ENCODE peak calls at places on chromosomes 16 and 17, in six cellular contexts. H is NCI-H1048, X is uterus, C is NCI-H1930, N is AG08396, Q is heart right ventricle. Z is an unnamed sample.

GRCh38 chr16:67989322-67990017 is 9.2 kb upstream of the DPEP3 start:
- DNase-seq in H (no peak), X (no peak), C (no peak), N (no peak), Q (no peak), Z (no peak)

GRCh38 chr17:76370261-76370993 is 14.0 kb upstream of the SPHK1 start:
- DNase-seq in H (no peak), X (peak), C (no peak), N (peak), Q (peak), Z (no peak)

GRCh38 chr17:41799366-41799765 is 12.4 kb downstream of the P3H4 start:
- DNase-seq in H (no peak), X (no peak), C (no peak), N (no peak), Q (no peak), Z (no peak)

GRCh38 chr17:50169121-50169764 is 3.4 kb downstream of the SGCA start:
- DNase-seq in H (peak), X (peak), C (peak), N (peak), Q (peak), Z (peak)

GRCh38 chr17:11608396-11608795 is 10.1 kb downstream of the DNAH9 start:
- DNase-seq in H (no peak), X (peak), C (no peak), N (no peak), Q (peak), Z (no peak)

GRCh38 chr17:27283057-27283456 is 10.9 kb upstream of the WSB1 start:
- DNase-seq in H (no peak), X (no peak), C (no peak), N (no peak), Q (no peak), Z (no peak)

GRCh38 chr16:86737083-86737482 is 158.7 kb downstream of the FOXL1 start:
- DNase-seq in H (no peak), X (no peak), C (no peak), N (no peak), Q (no peak), Z (no peak)

GRCh38 chr16:79316004-79316458 is 284.5 kb downstream of the MAF start:
- DNase-seq in H (no peak), X (no peak), C (no peak), N (no peak), Q (no peak), Z (no peak)

GRCh38 chr16:27326738-27327585 is 13.2 kb downstream of the IL4R start:
- DNase-seq in H (no peak), X (peak), C (no peak), N (peak), Q (peak), Z (peak)

GRCh38 chr16:74742051-74742481 is 32.6 kb downstream of the FA2H start:
- DNase-seq in H (no peak), X (no peak), C (no peak), N (no peak), Q (no peak), Z (no peak)

GRCh38 chr16:19245326-19245925 is 40.1 kb upstream of the CLEC19A start:
- DNase-seq in H (no peak), X (no peak), C (peak), N (no peak), Q (no peak), Z (no peak)

GRCh38 chr17:31404028-31404949 is 12.8 kb downstream of the RAB11FIP4 start:
- DNase-seq in H (no peak), X (no peak), C (no peak), N (no peak), Q (no peak), Z (no peak)

GRCh38 chr17:28327031-28327607 is 8.1 kb downstream of the TMEM97 start:
- DNase-seq in H (no peak), X (no peak), C (no peak), N (no peak), Q (no peak), Z (no peak)

GRCh38 chr17:33127706-33128105 is 136.1 kb downstream of the SPACA3 start:
- DNase-seq in H (no peak), X (no peak), C (no peak), N (no peak), Q (no peak), Z (no peak)

GRCh38 chr17:74856113-74856512 is 3.6 kb downstream of the GRIN2C start:
- DNase-seq in H (no peak), X (no peak), C (no peak), N (no peak), Q (no peak), Z (no peak)

GRCh38 chr16:86509759-86510464 is 415 bp upstream of the FOXF1 start:
- DNase-seq in H (no peak), X (peak), C (no peak), N (peak), Q (peak), Z (no peak)

GRCh38 chr17:74875970-74876593 is 3.3 kb upstream of the FDXR start:
- DNase-seq in H (no peak), X (no peak), C (no peak), N (no peak), Q (no peak), Z (no peak)

GRCh38 chr16:75272097-75272548 is 20.7 kb upstream of the BCAR1 start:
- DNase-seq in H (no peak), X (no peak), C (no peak), N (no peak), Q (no peak), Z (no peak)

GRCh38 chr17:33964344-33964979 is 290.6 kb upstream of the CCL2 start:
- DNase-seq in H (no peak), X (no peak), C (peak), N (no peak), Q (no peak), Z (no peak)

GRCh38 chr16:89175280-89176146 is 4.0 kb downstream of the CDH15 start:
- DNase-seq in H (no peak), X (no peak), C (no peak), N (no peak), Q (no peak), Z (no peak)

GRCh38 chr17:4499431-4500187 is 928 bp downstream of the SPNS2 start:
- DNase-seq in H (no peak), X (no peak), C (no peak), N (no peak), Q (peak), Z (no peak)

GRCh38 chr17:74493381-74493833 is 27.0 kb downstream of the CD300A start:
- DNase-seq in H (no peak), X (peak), C (peak), N (peak), Q (peak), Z (peak)

GRCh38 chr17:57257911-57258885 is 1.9 kb downstream of the MSI2 start:
- DNase-seq in H (no peak), X (no peak), C (no peak), N (no peak), Q (no peak), Z (no peak)

GRCh38 chr16:23071202-23072083 is 77.8 kb downstream of the USP31 start:
- DNase-seq in H (no peak), X (no peak), C (no peak), N (peak), Q (peak), Z (no peak)

GRCh38 chr17:9875441-9875840 is 29.6 kb downstream of the RCVRN start:
- DNase-seq in H (no peak), X (peak), C (no peak), N (no peak), Q (no peak), Z (no peak)

GRCh38 chr17:82245144-82246039 is 16.6 kb downstream of the SLC16A3 start:
- DNase-seq in H (no peak), X (no peak), C (no peak), N (no peak), Q (no peak), Z (no peak)

GRCh38 chr17:77247048-77247541 is 106.3 kb downstream of the SEC14L1 start:
- DNase-seq in H (no peak), X (peak), C (peak), N (peak), Q (peak), Z (no peak)

GRCh38 chr17:66115246-66115645 is 76.7 kb downstream of the CEP112 start:
- DNase-seq in H (no peak), X (no peak), C (no peak), N (peak), Q (no peak), Z (no peak)

GRCh38 chr16:81279375-81279774 is 35.4 kb upstream of the GAN start:
- DNase-seq in H (no peak), X (no peak), C (no peak), N (no peak), Q (no peak), Z (no peak)

GRCh38 chr17:40322417-40323315 is 13.7 kb downstream of the RARA start:
- DNase-seq in H (no peak), X (peak), C (no peak), N (peak), Q (peak), Z (peak)

GRCh38 chr16:4944333-4945281 is 7.7 kb upstream of the PPL start:
- DNase-seq in H (no peak), X (peak), C (no peak), N (peak), Q (peak), Z (no peak)

GRCh38 chr16:89401641-89402445 is 88.5 kb downstream of the ANKRD11 start:
- DNase-seq in H (no peak), X (no peak), C (no peak), N (no peak), Q (no peak), Z (peak)

GRCh38 chr17:50739098-50739497 is 19.7 kb downstream of the LUC7L3 start:
- DNase-seq in H (no peak), X (no peak), C (no peak), N (no peak), Q (no peak), Z (no peak)